ENCODE peak calls at places on chromosomes 2 and 18, in ten cellular contexts. X is putamen, B is neural crest cell, A is neural progenitor cell, I is GM12891, G is transverse colon, E is mesothelial cell of epicardium, V is cardiac septum, L is Kasumi-1, Z is nephron progenitor cell. H is an unnamed sample.

GRCh38 chr2:219987830-219988229 is 360.4 kb downstream of the SLC4A3 start:
- DNase-seq in X (no peak), B (no peak), A (no peak), I (no peak), G (no peak), E (no peak), V (no peak), L (no peak), Z (no peak), H (no peak)

GRCh38 chr18:22168360-22168921 is 948 bp upstream of the GATA6 start:
- DNase-seq in X (no peak), B (peak; percentile 25), A (peak; percentile 76), I (no peak), G (peak; percentile 56), E (peak; percentile 53), V (no peak), L (no peak), Z (peak; percentile 47), H (peak; percentile 18)

GRCh38 chr18:8705280-8705940 is at the start of gene MTCL1:
- DNase-seq in X (peak; percentile 46), B (peak; percentile 30), A (peak; percentile 77), I (peak; percentile 65), G (no peak), E (peak; percentile 53), V (no peak), L (peak; percentile 8), Z (peak; percentile 57), H (peak; percentile 45)

GRCh38 chr2:84427235-84428138 is 31.6 kb downstream of the SUCLG1 start:
- DNase-seq in X (no peak), B (no peak), A (no peak), I (no peak), G (no peak), E (no peak), V (no peak), L (no peak), Z (no peak), H (no peak)

GRCh38 chr2:66575625-66576371 is 140.9 kb downstream of the MEIS1 start:
- DNase-seq in X (no peak), B (peak; percentile 45), A (peak; percentile 76), I (no peak), G (no peak), E (peak; percentile 71), V (no peak), L (no peak), Z (peak; percentile 72), H (no peak)

GRCh38 chr2:228613133-228613532 is 431.6 kb upstream of the SPHKAP start:
- DNase-seq in X (no peak), B (no peak), A (no peak), I (no peak), G (no peak), E (no peak), V (no peak), L (no peak), Z (no peak), H (no peak)

GRCh38 chr2:57497489-57498096 is 549.0 kb upstream of the VRK2 start:
- DNase-seq in X (peak; percentile 21), B (peak; percentile 64), A (peak; percentile 74), I (peak; percentile 1), G (peak; percentile 22), E (peak; percentile 60), V (no peak), L (peak; percentile 80), Z (peak; percentile 64), H (peak; percentile 73)

GRCh38 chr2:12428324-12428723 is 288.4 kb upstream of the TRIB2 start:
- DNase-seq in X (no peak), B (no peak), A (peak; percentile 20), I (no peak), G (no peak), E (no peak), V (no peak), L (no peak), Z (no peak), H (no peak)

GRCh38 chr18:48785686-48786470 is 164.9 kb downstream of the SMAD7 start:
- DNase-seq in X (no peak), B (no peak), A (no peak), I (no peak), G (no peak), E (no peak), V (peak; percentile 59), L (no peak), Z (no peak), H (no peak)

GRCh38 chr18:2776596-2776995 is 70.2 kb upstream of the EMILIN2 start:
- DNase-seq in X (no peak), B (no peak), A (no peak), I (no peak), G (no peak), E (no peak), V (no peak), L (peak; percentile 34), Z (no peak), H (peak; percentile 28)

GRCh38 chr2:222714361-222715256 is 43.2 kb downstream of the MOGAT1 start:
- DNase-seq in X (no peak), B (no peak), A (no peak), I (no peak), G (no peak), E (no peak), V (no peak), L (no peak), Z (no peak), H (no peak)

GRCh38 chr2:181459646-181460045 is 2.5 kb downstream of the ITGA4 start:
- DNase-seq in X (no peak), B (no peak), A (no peak), I (no peak), G (no peak), E (no peak), V (no peak), L (no peak), Z (no peak), H (no peak)

GRCh38 chr2:236965021-236965840 is 120.5 kb upstream of the COPS8 start:
- DNase-seq in X (no peak), B (no peak), A (no peak), I (no peak), G (no peak), E (no peak), V (no peak), L (no peak), Z (no peak), H (no peak)

GRCh38 chr2:209368924-209369323 is 54.9 kb upstream of the MAP2 start:
- DNase-seq in X (no peak), B (no peak), A (no peak), I (no peak), G (peak; percentile 48), E (no peak), V (no peak), L (no peak), Z (no peak), H (no peak)

GRCh38 chr2:31366733-31367132 is 47.8 kb downstream of the XDH start:
- DNase-seq in X (no peak), B (no peak), A (no peak), I (no peak), G (no peak), E (no peak), V (no peak), L (no peak), Z (no peak), H (no peak)

GRCh38 chr18:51234117-51235010 is 36.9 kb upstream of the MEX3C start:
- DNase-seq in X (no peak), B (no peak), A (no peak), I (no peak), G (no peak), E (no peak), V (no peak), L (no peak), Z (no peak), H (no peak)

GRCh38 chr18:78156466-78156865 is 823.2 kb upstream of the SALL3 start:
- DNase-seq in X (no peak), B (no peak), A (no peak), I (no peak), G (no peak), E (no peak), V (no peak), L (no peak), Z (no peak), H (no peak)

GRCh38 chr2:176105727-176106635 is 1.1 kb upstream of the HOXD11 start:
- DNase-seq in X (no peak), B (no peak), A (no peak), I (no peak), G (no peak), E (no peak), V (no peak), L (no peak), Z (no peak), H (no peak)

GRCh38 chr2:127080226-127080940 is 26.6 kb downstream of the BIN1 start:
- DNase-seq in X (no peak), B (no peak), A (no peak), I (no peak), G (peak; percentile 67), E (no peak), V (no peak), L (no peak), Z (no peak), H (no peak)

GRCh38 chr2:149741646-149742045 is 154.1 kb upstream of the MMADHC start:
- DNase-seq in X (no peak), B (no peak), A (no peak), I (no peak), G (no peak), E (no peak), V (no peak), L (no peak), Z (no peak), H (no peak)

GRCh38 chr18:902179-902718 is 2.4 kb upstream of the ADCYAP1 start:
- DNase-seq in X (no peak), B (no peak), A (peak; percentile 40), I (no peak), G (no peak), E (no peak), V (no peak), L (no peak), Z (no peak), H (no peak)

GRCh38 chr2:120511546-120512320 is 165.8 kb downstream of the INHBB start:
- DNase-seq in X (peak; percentile 44), B (peak; percentile 43), A (peak; percentile 45), I (no peak), G (no peak), E (no peak), V (peak; percentile 15), L (no peak), Z (no peak), H (no peak)

GRCh38 chr18:52670903-52671302 is 330.9 kb downstream of the DCC start:
- DNase-seq in X (peak; percentile 14), B (no peak), A (no peak), I (no peak), G (no peak), E (no peak), V (no peak), L (peak; percentile 42), Z (no peak), H (peak; percentile 12)

GRCh38 chr18:24497052-24497754 is 36.8 kb downstream of the HRH4 start:
- DNase-seq in X (no peak), B (no peak), A (no peak), I (no peak), G (no peak), E (no peak), V (no peak), L (no peak), Z (no peak), H (no peak)

GRCh38 chr18:11149441-11150270 is at the start of gene PIEZO2:
- DNase-seq in X (peak; percentile 81), B (peak; percentile 79), A (peak; percentile 92), I (peak; percentile 96), G (peak; percentile 30), E (peak; percentile 88), V (no peak), L (no peak), Z (peak; percentile 89), H (peak; percentile 1)

H was measured in KBM-7.